ENCODE peak calls at places on chromosome 6, in seven cellular contexts. X is HEK293T, P is HepG2, A is GM12878, C is WTC11, Q is K562, B is H1. R is an unnamed sample.

GRCh38 chr6:140059947-140060346 is 685.5 kb upstream of the CITED2 start:
- DNase-seq in X (no peak), P (no peak), A (no peak), C (no peak), Q (no peak), B (no peak), R (no peak)

GRCh38 chr6:168376811-168377480 is 57.4 kb upstream of the DACT2 start:
- DNase-seq in X (no peak), P (no peak), A (no peak), C (no peak), Q (no peak), B (no peak), R (no peak)

GRCh38 chr6:88302769-88303230 is 136.7 kb upstream of the CNR1 start:
- DNase-seq in X (no peak), P (no peak), A (no peak), C (no peak), Q (no peak), B (no peak), R (no peak)

GRCh38 chr6:82507112-82507511 is 143.5 kb downstream of the TPBG start:
- DNase-seq in X (no peak), P (no peak), A (peak), C (no peak), Q (no peak), B (no peak), R (no peak)

GRCh38 chr6:160455484-160456213 is 107.5 kb downstream of the SLC22A3 start:
- DNase-seq in X (peak), P (peak), A (peak), C (peak), Q (peak), B (peak), R (peak)

GRCh38 chr6:38127284-38127683 is 307.8 kb downstream of the ZFAND3 start:
- DNase-seq in X (no peak), P (no peak), A (no peak), C (no peak), Q (no peak), B (no peak), R (no peak)

GRCh38 chr6:3229566-3230274 is 2.3 kb upstream of the TUBB2B start:
- DNase-seq in X (no peak), P (no peak), A (no peak), C (peak), Q (peak), B (no peak), R (no peak)

GRCh38 chr6:148745926-148746325 is 904 bp upstream of the UST start:
- DNase-seq in X (no peak), P (no peak), A (no peak), C (no peak), Q (no peak), B (no peak), R (no peak)

GRCh38 chr6:10269814-10270472 is 144.9 kb downstream of the TFAP2A start:
- DNase-seq in X (no peak), P (peak), A (no peak), C (no peak), Q (no peak), B (no peak), R (no peak)

GRCh38 chr6:107565165-107565723 is 75.3 kb downstream of the SOBP start:
- DNase-seq in X (no peak), P (peak), A (no peak), C (no peak), Q (no peak), B (no peak), R (no peak)

GRCh38 chr6:42332916-42333315 is 115.3 kb upstream of the MRPS10 start:
- DNase-seq in X (no peak), P (no peak), A (no peak), C (no peak), Q (no peak), B (no peak), R (no peak)

GRCh38 chr6:45522486-45522885 is 144.8 kb upstream of the SUPT3H start:
- DNase-seq in X (no peak), P (no peak), A (no peak), C (no peak), Q (no peak), B (no peak), R (no peak)

GRCh38 chr6:66556936-66557335 is 849.9 kb upstream of the EYS start:
- DNase-seq in X (no peak), P (no peak), A (no peak), C (no peak), Q (no peak), B (no peak), R (no peak)

GRCh38 chr6:47147175-47147727 is 105.1 kb upstream of the ADGRF1 start:
- DNase-seq in X (no peak), P (peak), A (no peak), C (no peak), Q (no peak), B (no peak), R (no peak)

GRCh38 chr6:111573892-111574800 is 31.5 kb downstream of the TRAF3IP2 start:
- DNase-seq in X (no peak), P (no peak), A (no peak), C (no peak), Q (no peak), B (no peak), R (no peak)

GRCh38 chr6:168415149-168415992 is 25.6 kb upstream of the SMOC2 start:
- DNase-seq in X (no peak), P (no peak), A (no peak), C (no peak), Q (no peak), B (no peak), R (no peak)

GRCh38 chr6:149150301-149150700 is 167.2 kb upstream of the TAB2 start:
- DNase-seq in X (no peak), P (no peak), A (no peak), C (no peak), Q (no peak), B (no peak), R (no peak)

GRCh38 chr6:79269877-79270276 is 35.4 kb upstream of the HMGN3 start:
- DNase-seq in X (no peak), P (no peak), A (no peak), C (no peak), Q (no peak), B (no peak), R (no peak)

GRCh38 chr6:160391419-160392116 is 43.4 kb downstream of the SLC22A3 start:
- DNase-seq in X (no peak), P (peak), A (no peak), C (no peak), Q (no peak), B (no peak), R (peak)

GRCh38 chr6:100353276-100354015 is 111.3 kb downstream of the SIM1 start:
- DNase-seq in X (no peak), P (no peak), A (no peak), C (no peak), Q (no peak), B (no peak), R (no peak)

GRCh38 chr6:140779991-140780596 is 1352.6 kb upstream of the GJE1 start:
- DNase-seq in X (no peak), P (no peak), A (no peak), C (no peak), Q (no peak), B (no peak), R (no peak)

GRCh38 chr6:90155114-90155513 is 141.5 kb downstream of the BACH2 start:
- DNase-seq in X (no peak), P (no peak), A (no peak), C (no peak), Q (no peak), B (no peak), R (no peak)

GRCh38 chr6:109339906-109340678 is 42.2 kb downstream of the CD164 start:
- DNase-seq in X (no peak), P (no peak), A (no peak), C (no peak), Q (peak), B (no peak), R (no peak)

GRCh38 chr6:78995946-78996345 is 82.1 kb downstream of the PHIP start:
- DNase-seq in X (no peak), P (no peak), A (no peak), C (no peak), Q (no peak), B (no peak), R (no peak)

GRCh38 chr6:130778946-130779657 is 48.1 kb upstream of the SMLR1 start:
- DNase-seq in X (no peak), P (no peak), A (no peak), C (no peak), Q (no peak), B (no peak), R (no peak)

GRCh38 chr6:30169658-30170614 is 6.6 kb downstream of the TRIM15 start:
- DNase-seq in X (peak), P (peak), A (peak), C (no peak), Q (peak), B (no peak), R (peak)

GRCh38 chr6:2940010-2940850 is 31.1 kb downstream of the SERPINB6 start:
- DNase-seq in X (no peak), P (peak), A (peak), C (no peak), Q (no peak), B (no peak), R (no peak)

GRCh38 chr6:113994934-113995342 is 24.0 kb upstream of the HDAC2 start:
- DNase-seq in X (peak), P (peak), A (no peak), C (peak), Q (peak), B (no peak), R (peak)

GRCh38 chr6:142279350-142280180 is 22.2 kb upstream of the ADGRG6 start:
- DNase-seq in X (no peak), P (peak), A (no peak), C (no peak), Q (no peak), B (no peak), R (no peak)

GRCh38 chr6:81158956-81159355 is 593.5 kb downstream of the TENT5A start:
- DNase-seq in X (no peak), P (no peak), A (no peak), C (no peak), Q (no peak), B (no peak), R (no peak)

GRCh38 chr6:68368845-68369244 is 266.2 kb upstream of the ADGRB3 start:
- DNase-seq in X (no peak), P (no peak), A (no peak), C (no peak), Q (no peak), B (no peak), R (no peak)

GRCh38 chr6:85551264-85551663 is 42.4 kb downstream of the SNX14 start:
- DNase-seq in X (peak), P (no peak), A (no peak), C (no peak), Q (peak), B (no peak), R (no peak)

GRCh38 chr6:252775-253526 is 39.3 kb upstream of the DUSP22 start:
- DNase-seq in X (no peak), P (no peak), A (peak), C (no peak), Q (no peak), B (no peak), R (no peak)

GRCh38 chr6:148997863-148998262 is 251.0 kb downstream of the UST start:
- DNase-seq in X (no peak), P (no peak), A (no peak), C (no peak), Q (no peak), B (no peak), R (no peak)

GRCh38 chr6:150184850-150185480 is 42.1 kb downstream of the PPP1R14C start:
- DNase-seq in X (no peak), P (no peak), A (peak), C (no peak), Q (no peak), B (no peak), R (no peak)

GRCh38 chr6:104414723-104415122 is 445.0 kb downstream of the HACE1 start:
- DNase-seq in X (no peak), P (no peak), A (no peak), C (no peak), Q (no peak), B (no peak), R (no peak)

GRCh38 chr6:19837511-19838441 is 606 bp downstream of the ID4 start:
- DNase-seq in X (peak), P (peak), A (no peak), C (peak), Q (no peak), B (no peak), R (no peak)

GRCh38 chr6:39776581-39776980 is 15.6 kb upstream of the DAAM2 start:
- DNase-seq in X (no peak), P (no peak), A (no peak), C (no peak), Q (no peak), B (no peak), R (no peak)

GRCh38 chr6:7047966-7048365 is 59.8 kb upstream of the RREB1 start:
- DNase-seq in X (no peak), P (no peak), A (no peak), C (no peak), Q (peak), B (no peak), R (no peak)

DNA sequence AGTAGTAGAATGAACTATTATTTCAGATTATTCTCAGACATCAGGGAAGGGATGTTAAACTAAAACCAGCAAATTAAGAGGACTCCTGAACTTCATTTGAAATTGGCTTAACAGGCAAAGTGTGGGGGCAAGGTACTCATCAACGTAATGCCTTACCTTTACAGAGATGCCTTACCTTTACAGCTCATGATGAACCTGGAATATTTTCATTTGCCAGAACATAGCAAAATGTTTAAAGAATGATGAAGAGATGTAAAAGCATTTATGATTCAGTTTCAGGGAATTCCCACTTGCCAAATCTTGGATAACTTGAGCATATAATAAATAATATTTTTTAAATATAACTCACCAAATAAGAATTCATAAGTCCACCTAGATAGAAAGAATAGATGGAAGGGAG is 207.5 kb downstream of the TINAG start:
- DNase-seq in X (no peak), P (no peak), A (no peak), C (no peak), Q (no peak), B (no peak), R (no peak)
- TF ChIP-seq SP1 in X (no peak), P (no peak), A (no peak), C (no peak), Q (no peak), B (no peak), R (no peak)

GRCh38 chr6:158906926-158907325 is 87.8 kb upstream of the EZR start:
- DNase-seq in X (no peak), P (no peak), A (no peak), C (no peak), Q (no peak), B (no peak), R (no peak)

GRCh38 chr6:158909938-158910337 is 90.1 kb downstream of the RSPH3 start:
- DNase-seq in X (no peak), P (no peak), A (no peak), C (no peak), Q (no peak), B (no peak), R (no peak)

GRCh38 chr6:158908596-158908995 is 89.4 kb upstream of the EZR start:
- DNase-seq in X (no peak), P (no peak), A (no peak), C (no peak), Q (no peak), B (no peak), R (no peak)

GRCh38 chr6:158910484-158911075 is 89.4 kb downstream of the RSPH3 start:
- DNase-seq in X (no peak), P (no peak), A (peak), C (peak), Q (no peak), B (peak), R (no peak)

GRCh38 chr6:158907931-158908330 is 88.8 kb upstream of the EZR start:
- DNase-seq in X (no peak), P (no peak), A (no peak), C (no peak), Q (no peak), B (no peak), R (no peak)
- TF ChIP-seq SP1 in X (no peak), P (no peak), A (no peak), C (no peak), Q (no peak), B (no peak), R (no peak)

DNA sequence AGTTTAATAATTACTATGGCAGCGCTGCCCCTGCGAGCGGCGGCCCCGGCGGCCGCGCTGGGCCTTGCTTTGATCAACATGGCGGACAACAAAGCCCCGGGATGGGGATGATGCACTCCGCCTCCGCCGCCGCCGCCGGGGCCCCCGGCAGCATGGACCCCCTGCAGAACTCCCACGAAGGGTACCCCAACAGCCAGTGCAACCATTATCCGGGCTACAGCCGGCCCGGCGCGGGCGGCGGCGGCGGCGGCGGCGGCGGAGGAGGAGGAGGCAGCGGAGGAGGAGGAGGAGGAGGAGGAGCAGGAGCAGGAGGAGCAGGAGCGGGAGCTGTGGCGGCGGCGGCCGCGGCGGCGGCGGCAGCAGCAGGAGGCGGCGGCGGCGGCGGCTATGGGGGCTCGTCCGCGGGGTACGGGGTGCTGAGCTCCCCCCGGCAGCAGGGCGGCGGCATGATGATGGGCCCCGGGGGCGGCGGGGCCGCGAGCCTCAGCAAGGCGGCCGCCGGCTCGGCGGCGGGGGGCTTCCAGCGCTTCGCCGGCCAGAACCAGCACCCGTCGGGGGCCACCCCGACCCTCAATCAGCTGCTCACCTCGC is 1.5 kb downstream of the ARID1B start:
- DNase-seq in X (peak), P (peak), A (no peak), C (no peak), Q (peak), B (no peak), R (no peak)
- TF ChIP-seq SP1 in X (no peak), P (no peak), A (no peak), C (no peak), Q (no peak), B (no peak), R (no peak)

GRCh38 chr6:33915134-33915533 is 111.3 kb upstream of the MLN start:
- DNase-seq in X (no peak), P (no peak), A (no peak), C (no peak), Q (no peak), B (no peak), R (no peak)

GRCh38 chr6:33911488-33911887 is 107.7 kb upstream of the MLN start:
- DNase-seq in X (no peak), P (no peak), A (no peak), C (no peak), Q (no peak), B (no peak), R (no peak)

GRCh38 chr6:33918175-33918695 is 114.4 kb upstream of the MLN start:
- DNase-seq in X (no peak), P (no peak), A (no peak), C (no peak), Q (no peak), B (no peak), R (no peak)

GRCh38 chr6:33912177-33912576 is 108.4 kb upstream of the MLN start:
- DNase-seq in X (no peak), P (no peak), A (no peak), C (no peak), Q (no peak), B (no peak), R (no peak)

DNA sequence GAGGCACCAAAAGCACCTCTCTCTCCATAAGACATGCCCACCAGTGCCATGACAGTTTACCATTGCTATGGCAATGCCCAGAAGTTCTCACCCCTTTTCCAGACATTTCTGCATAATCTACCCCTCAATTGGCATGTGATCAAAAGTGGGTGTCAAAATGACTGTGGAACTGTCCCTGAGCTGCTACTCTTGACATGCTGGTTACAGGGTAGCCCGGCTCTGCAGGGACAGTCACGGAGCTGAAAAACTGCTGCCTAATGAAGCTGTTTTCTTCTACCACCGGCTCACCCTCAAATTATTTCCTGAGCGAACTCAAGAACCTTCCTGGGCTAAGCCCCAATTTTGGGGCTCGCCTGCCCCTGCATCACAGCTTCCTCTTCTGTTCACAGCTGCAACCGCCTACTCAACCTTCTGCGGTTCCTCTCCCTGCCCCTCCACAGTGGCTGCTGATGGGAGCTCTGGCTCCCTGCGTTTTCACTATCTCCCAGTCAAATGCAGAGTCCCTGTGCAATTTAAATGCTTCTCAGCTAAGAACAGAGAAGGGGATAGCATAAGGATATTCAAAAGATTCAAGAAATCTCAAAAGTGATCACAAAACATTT is 110.8 kb upstream of the MLN start:
- DNase-seq in X (no peak), P (no peak), A (no peak), C (no peak), Q (no peak), B (no peak), R (no peak)
- TF ChIP-seq SP1 in X (no peak), P (no peak), A (no peak), C (no peak), Q (no peak), B (no peak), R (no peak)

DNA sequence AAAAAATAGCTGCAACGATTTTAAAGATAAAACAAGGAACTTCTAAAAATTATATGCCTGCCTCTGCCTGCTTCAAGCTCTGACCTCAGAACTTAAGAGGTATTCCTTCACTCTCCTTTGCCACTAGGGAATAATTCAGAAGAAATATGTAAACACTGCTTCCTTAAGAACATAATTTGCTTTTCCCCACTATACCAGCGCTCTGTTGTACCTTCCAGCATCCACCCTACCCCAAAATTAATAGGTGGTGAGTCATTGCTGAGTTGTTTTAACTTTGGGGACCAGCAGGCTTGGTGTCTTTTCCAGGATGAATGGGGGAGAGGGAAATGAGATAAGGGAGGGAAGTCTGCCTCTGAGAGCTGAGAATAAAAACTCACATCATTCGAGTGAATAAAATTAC is 107.7 kb upstream of the ATXN1 start:
- DNase-seq in X (no peak), P (no peak), A (no peak), C (no peak), Q (no peak), B (no peak), R (no peak)
- TF ChIP-seq SP1 in X (no peak), P (no peak), A (no peak), C (no peak), Q (no peak), B (no peak), R (no peak)

GRCh38 chr6:125748534-125749111 is 809 bp upstream of the HEY2 start:
- DNase-seq in X (peak), P (peak), A (no peak), C (no peak), Q (no peak), B (no peak), R (no peak)
- TF ChIP-seq SP1 in X (no peak), P (no peak), A (no peak), C (no peak), Q (no peak), B (no peak), R (no peak)

R was measured in HCT116.